ENCODE peak calls at places on chromosomes 13 and 19, in four cellular contexts. G, F, U and Q are unnamed samples.

GRCh38 chr13:79246575-79246949 is 159.5 kb downstream of the RBM26 start:
- DNase-seq in G (no peak), F (no peak), U (no peak), Q (no peak)

GRCh38 chr13:41944229-41944628 is 16.7 kb downstream of the VWA8 start:
- DNase-seq in G (no peak), F (no peak), U (no peak), Q (no peak)

GRCh38 chr19:44772969-44773368 is 4.7 kb upstream of the CBLC start:
- DNase-seq in G (no peak), F (no peak), U (no peak), Q (no peak)

GRCh38 chr19:34259367-34259865 is 5.1 kb downstream of the GARRE1 start:
- DNase-seq in G (no peak), F (no peak), U (no peak), Q (no peak)

GRCh38 chr19:51342631-51343569 is 961 bp upstream of the VSIG10L start:
- DNase-seq in G (no peak), F (no peak), U (no peak), Q (no peak)

GRCh38 chr13:95585867-95586266 is 33.3 kb downstream of the CLDN10 start:
- DNase-seq in G (no peak), F (no peak), U (no peak), Q (no peak)

GRCh38 chr13:114031631-114032030 is 57.8 kb upstream of the C13orf46 start:
- DNase-seq in G (no peak), F (peak), U (no peak), Q (no peak)

GRCh38 chr13:84362777-84363176 is 480.5 kb upstream of the SLITRK1 start:
- DNase-seq in G (no peak), F (no peak), U (no peak), Q (no peak)

GRCh38 chr13:94537740-94538630 is 58.0 kb downstream of the TGDS start:
- DNase-seq in G (no peak), F (no peak), U (no peak), Q (no peak)

GRCh38 chr13:21326155-21327030 is 132.7 kb downstream of the ZDHHC20 start:
- DNase-seq in G (no peak), F (peak), U (peak), Q (peak)